ENCODE peak calls at places on chromosomes 5 and 9, in eight cellular contexts. H is AG04450, M is ovary, N is astrocyte of the spinal cord, W is right atrium auricular region, R is upper lobe of right lung, B is psoas muscle, P is prostate gland. O is an unnamed sample.
A peak's percentile ranks its signal among the peaks of the same experiment; 100 is the strongest.

GRCh38 chr5:38994329-38994927 is 79.8 kb downstream of the RICTOR start:
- DNase-seq in H (peak; percentile 24), M (peak; percentile 49), N (peak; percentile 73), W (no peak), R (no peak), B (no peak), P (peak; percentile 23), O (peak; percentile 75)

GRCh38 chr9:112784020-112784788 is 33.6 kb downstream of the SNX30 start:
- DNase-seq in H (no peak), M (no peak), N (peak; percentile 54), W (no peak), R (no peak), B (no peak), P (no peak), O (no peak)

GRCh38 chr5:167853421-167853820 is 438.0 kb upstream of the WWC1 start:
- DNase-seq in H (peak; percentile 8), M (no peak), N (peak; percentile 58), W (no peak), R (no peak), B (no peak), P (no peak), O (no peak)

GRCh38 chr5:116572375-116573278 is 2.0 kb downstream of the SEMA6A start:
- DNase-seq in H (no peak), M (peak; percentile 51), N (peak; percentile 17), W (no peak), R (peak; percentile 65), B (peak; percentile 62), P (peak; percentile 35), O (no peak)

GRCh38 chr5:168268949-168269943 is 22.2 kb upstream of the WWC1 start:
- DNase-seq in H (peak; percentile 60), M (peak; percentile 79), N (peak; percentile 88), W (peak; percentile 83), R (peak; percentile 93), B (peak; percentile 81), P (peak; percentile 93), O (peak; percentile 91)

GRCh38 chr9:2125909-2126308 is 110.8 kb downstream of the SMARCA2 start:
- DNase-seq in H (no peak), M (no peak), N (no peak), W (no peak), R (no peak), B (no peak), P (no peak), O (no peak)

GRCh38 chr9:101376117-101376866 is 8.5 kb downstream of the BAAT start:
- DNase-seq in H (no peak), M (no peak), N (no peak), W (no peak), R (no peak), B (no peak), P (no peak), O (no peak)

GRCh38 chr5:139707445-139708003 is 59.4 kb downstream of the CXXC5 start:
- DNase-seq in H (no peak), M (no peak), N (no peak), W (no peak), R (no peak), B (no peak), P (no peak), O (no peak)

GRCh38 chr5:4651811-4652565 is 488.1 kb upstream of the ADAMTS16 start:
- DNase-seq in H (no peak), M (no peak), N (no peak), W (no peak), R (no peak), B (no peak), P (no peak), O (no peak)

GRCh38 chr5:179818746-179819295 is 1.9 kb upstream of the SQSTM1 start:
- DNase-seq in H (peak; percentile 81), M (peak; percentile 97), N (peak; percentile 93), W (peak; percentile 97), R (peak; percentile 98), B (peak; percentile 98), P (peak; percentile 96), O (peak; percentile 98)

GRCh38 chr9:80158150-80158549 is 586.4 kb downstream of the TLE4 start:
- DNase-seq in H (no peak), M (no peak), N (no peak), W (no peak), R (no peak), B (no peak), P (no peak), O (no peak)

GRCh38 chr5:139601429-139601828 is 40.3 kb downstream of the UBE2D2 start:
- DNase-seq in H (no peak), M (no peak), N (no peak), W (no peak), R (no peak), B (peak; percentile 70), P (no peak), O (no peak)

GRCh38 chr9:114621975-114622609 is 11.0 kb downstream of the TMEM268 start:
- DNase-seq in H (peak; percentile 30), M (peak; percentile 29), N (peak; percentile 62), W (no peak), R (no peak), B (no peak), P (no peak), O (peak; percentile 71)

GRCh38 chr5:120236360-120236759 is 227.7 kb upstream of the PRR16 start:
- DNase-seq in H (no peak), M (no peak), N (no peak), W (no peak), R (no peak), B (no peak), P (no peak), O (no peak)

GRCh38 chr5:92616085-92616484 is 964.9 kb downstream of the NR2F1-AS1 start:
- DNase-seq in H (no peak), M (no peak), N (no peak), W (no peak), R (no peak), B (no peak), P (no peak), O (no peak)

GRCh38 chr5:14397717-14398116 is 183.9 kb upstream of the OTULINL start:
- DNase-seq in H (peak; percentile 53), M (no peak), N (peak; percentile 84), W (no peak), R (no peak), B (no peak), P (peak; percentile 31), O (peak; percentile 55)

GRCh38 chr5:177194278-177194677 is 60.7 kb downstream of the NSD1 start:
- DNase-seq in H (peak; percentile 66), M (peak; percentile 31), N (peak; percentile 83), W (no peak), R (no peak), B (no peak), P (no peak), O (peak; percentile 94)

GRCh38 chr9:89606049-89606481 is 1.3 kb downstream of the GADD45G start:
- DNase-seq in H (peak; percentile 11), M (peak; percentile 81), N (peak; percentile 77), W (peak; percentile 91), R (peak; percentile 88), B (peak; percentile 87), P (peak; percentile 74), O (peak; percentile 79)

GRCh38 chr5:91151947-91152346 is 231.2 kb downstream of the ARRDC3 start:
- DNase-seq in H (peak; percentile 76), M (peak; percentile 32), N (peak; percentile 75), W (no peak), R (peak; percentile 73), B (no peak), P (peak; percentile 74), O (peak; percentile 83)

GRCh38 chr5:151897896-151898295 is 26.8 kb downstream of the GLRA1 start:
- DNase-seq in H (no peak), M (no peak), N (no peak), W (no peak), R (no peak), B (no peak), P (no peak), O (no peak)

GRCh38 chr9:104747565-104748358 is at the start of gene NIPSNAP3A:
- DNase-seq in H (peak; percentile 13), M (peak; percentile 77), N (peak; percentile 84), W (peak; percentile 88), R (peak; percentile 94), B (peak; percentile 91), P (peak; percentile 76), O (peak; percentile 64)

DNA sequence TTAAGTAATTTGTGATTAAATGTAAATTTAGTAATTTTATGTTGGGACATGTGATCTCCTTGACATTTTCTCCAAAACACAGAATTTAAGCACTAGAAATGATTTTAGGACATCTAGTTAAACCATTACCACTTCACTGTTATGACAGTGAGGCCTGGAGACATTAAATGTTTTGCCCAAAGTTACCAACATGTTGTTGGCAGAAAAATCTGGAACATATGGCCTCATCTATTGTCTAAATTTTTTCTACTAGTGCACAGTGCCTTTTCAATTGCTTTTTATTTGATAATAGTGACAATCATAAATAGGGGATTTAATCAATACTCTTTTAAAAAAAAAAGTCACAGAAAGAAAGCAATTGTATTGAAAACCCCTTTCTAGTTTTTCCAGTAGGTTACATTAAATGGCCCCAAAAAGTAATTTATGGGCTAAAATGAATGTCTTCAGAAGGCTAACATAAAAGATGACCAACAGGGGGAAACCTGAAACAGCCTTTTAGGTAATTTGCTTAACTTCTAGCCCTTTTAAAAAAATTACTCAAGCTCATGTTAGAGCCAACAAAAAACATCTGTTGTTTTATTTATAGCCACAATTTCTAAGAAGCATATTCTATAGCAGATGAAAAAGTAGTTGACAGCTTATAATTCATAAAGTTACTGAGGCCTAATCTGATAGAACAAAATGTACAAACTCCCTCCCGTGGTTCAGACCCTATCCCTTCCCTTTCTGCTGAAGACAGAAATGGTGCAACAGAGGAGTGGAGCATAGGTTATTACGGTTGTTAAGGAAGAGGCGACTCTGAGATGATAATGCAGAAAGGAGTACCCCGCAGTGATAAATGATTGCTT is 45.8 kb downstream of the PIK3R1 start:
- DNase-seq in H (no peak), M (no peak), N (no peak), W (no peak), R (no peak), B (no peak), P (no peak), O (peak; percentile 68)
- TF ChIP-seq CTCF in H (peak; percentile 39), M (no peak), N (peak; percentile 27), W (no peak), R (peak; percentile 28), B (peak; percentile 23), P (peak; percentile 5), O (peak; percentile 20)

DNA sequence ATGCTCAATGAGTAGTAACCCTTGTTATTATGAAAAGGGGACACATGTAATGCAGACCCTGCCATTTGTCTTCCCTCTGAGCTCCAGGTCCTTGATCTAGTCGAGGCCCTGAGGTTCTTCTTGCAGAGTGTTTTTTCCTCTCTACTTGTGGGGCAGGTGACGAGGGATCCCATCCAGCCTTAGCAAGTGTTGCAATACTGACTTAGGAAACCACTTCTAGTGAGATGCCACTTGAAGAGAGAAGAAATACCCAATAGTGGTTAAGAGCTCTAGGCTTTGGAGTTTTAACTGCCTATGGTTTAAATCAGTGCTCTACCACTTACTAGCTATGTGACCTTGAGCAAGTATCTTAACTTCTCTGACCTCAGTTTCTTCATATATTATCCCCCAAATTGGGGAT is 10.2 kb downstream of the PPARGC1B start:
- DNase-seq in H (no peak), M (no peak), N (no peak), W (no peak), R (no peak), B (no peak), P (no peak), O (no peak)
- H3K4me3 ChIP-seq in H (no peak overlapping the region), M (no peak overlapping the region), N (no peak overlapping the region), W (no peak overlapping the region), R (no peak overlapping the region), B (no peak overlapping the region), P (no peak overlapping the region), O (no peak overlapping the region)

GRCh38 chr5:133112026-133112660 is 60.3 kb downstream of the HSPA4 start:
- DNase-seq in H (no peak), M (no peak), N (no peak), W (no peak), R (no peak), B (no peak), P (no peak), O (no peak)
- TF ChIP-seq CTCF in H (no peak), M (no peak), N (no peak), W (no peak), R (no peak), B (no peak), P (no peak), O (no peak)

GRCh38 chr5:1378866-1379659 is 34.2 kb upstream of the CLPTM1L start:
- DNase-seq in H (no peak), M (no peak), N (no peak), W (no peak), R (no peak), B (peak; percentile 12), P (no peak), O (no peak)
- H3K4me3 ChIP-seq in H (no peak overlapping the region), M (no peak overlapping the region), N (no peak overlapping the region), W (no peak overlapping the region), R (no peak overlapping the region), B (no peak overlapping the region), P (no peak overlapping the region), O (no peak overlapping the region)